ENCODE peak calls at places on chromosome 4, in six cellular contexts. I is mucosa of descending colon, C is hepatocyte, N is upper lobe of right lung, T is PC-3, A is breast epithelium. U is an unnamed sample. For H3K9me3, the result is how much of the 10 kb centered on the place peaks cover.

GRCh38 chr4:161990721-161991120 is 173.1 kb downstream of the FSTL5 start:
- DNase-seq in I (no peak), N (no peak), C (no peak), A (no peak), T (no peak), U (no peak)

GRCh38 chr4:142883433-142883832 is 37.3 kb upstream of the INPP4B start:
- DNase-seq in C (peak), N (no peak), A (no peak), T (peak), I (no peak), U (no peak)

GRCh38 chr4:173866289-173866688 is 336.3 kb upstream of the HAND2 start:
- DNase-seq in C (no peak), A (no peak), N (no peak), I (no peak), T (no peak), U (no peak)

GRCh38 chr4:75658881-75659280 is 14.3 kb downstream of the G3BP2 start:
- DNase-seq in C (peak), I (no peak), N (no peak), T (peak), A (no peak), U (no peak)

GRCh38 chr4:83851261-83852084 is 315.6 kb downstream of the GPAT3 start:
- DNase-seq in C (peak), I (no peak), N (no peak), A (no peak), T (peak), U (no peak)

GRCh38 chr4:5891563-5892320 is 1.1 kb downstream of the CRMP1 start:
- DNase-seq in N (no peak), A (no peak), C (no peak), T (no peak), I (no peak), U (no peak)

GRCh38 chr4:181264908-181265307 is 978.3 kb upstream of the TENM3 start:
- DNase-seq in N (no peak), T (no peak), I (no peak), A (no peak), C (no peak), U (no peak)

GRCh38 chr4:95850161-95850560 is 10.3 kb downstream of the PDHA2 start:
- DNase-seq in T (no peak), I (no peak), N (no peak), C (no peak), A (no peak), U (no peak)

GRCh38 chr4:81215219-81215892 is at the start of gene PRKG2:
- DNase-seq in I (peak), N (peak), T (no peak), C (peak), A (no peak), U (no peak)

GRCh38 chr4:58435871-58436270 is 1325.7 kb upstream of the IGFBP7 start:
- DNase-seq in C (no peak), I (no peak), A (no peak), N (no peak), T (no peak), U (no peak)

GRCh38 chr4:7240341-7240740 is 48.0 kb downstream of the SORCS2 start:
- DNase-seq in N (no peak), T (no peak), C (no peak), A (no peak), I (no peak), U (no peak)

GRCh38 chr4:4302001-4302400 is 11.9 kb downstream of the ZBTB49 start:
- DNase-seq in I (no peak), T (no peak), N (no peak), C (no peak), A (no peak), U (no peak)

GRCh38 chr4:79413486-79413885 is 5.5 kb upstream of the GK2 start:
- DNase-seq in N (no peak), A (no peak), T (no peak), I (no peak), C (no peak), U (no peak)

GRCh38 chr4:100190643-100191600 is 654 bp upstream of the DDIT4L start:
- DNase-seq in A (no peak), T (no peak), I (no peak), N (no peak), C (peak), U (no peak)

GRCh38 chr4:87128006-87128705 is 92.3 kb downstream of the KLHL8 start:
- DNase-seq in C (no peak), A (no peak), I (no peak), T (no peak), N (no peak), U (no peak)

GRCh38 chr4:26993541-26993940 is 132.9 kb downstream of the STIM2 start:
- DNase-seq in N (no peak), A (no peak), C (no peak), I (no peak), T (no peak), U (no peak)

GRCh38 chr4:76591992-76592391 is 157.0 kb downstream of the SHROOM3 start:
- DNase-seq in T (no peak), I (no peak), C (no peak), N (no peak), A (no peak), U (no peak)

GRCh38 chr4:36235306-36235705 is 9.0 kb downstream of the ARAP2 start:
- DNase-seq in I (no peak), A (no peak), N (no peak), T (peak), C (peak), U (no peak)

GRCh38 chr4:33302298-33302697 is 2582.1 kb downstream of the PCDH7 start:
- DNase-seq in T (peak), C (no peak), A (no peak), I (no peak), N (no peak), U (no peak)

GRCh38 chr4:125750827-125751466 is 436.2 kb downstream of the FAT4 start:
- DNase-seq in C (peak), T (peak), N (no peak), A (no peak), I (no peak), U (no peak)

GRCh38 chr4:48902266-48902665 is 4.3 kb downstream of the OCIAD2 start:
- DNase-seq in N (no peak), T (peak), I (no peak), A (no peak), C (no peak), U (no peak)

GRCh38 chr4:108350332-108350731 is 181.6 kb upstream of the LEF1 start:
- DNase-seq in T (no peak), I (no peak), N (no peak), C (no peak), A (no peak), U (no peak)

GRCh38 chr4:6452897-6453687 is 19.3 kb downstream of the PPP2R2C start:
- DNase-seq in A (no peak), I (no peak), T (no peak), N (no peak), C (no peak), U (no peak)

GRCh38 chr4:173752610-173753009 is 222.6 kb upstream of the HAND2 start:
- DNase-seq in I (no peak), A (no peak), T (peak), C (no peak), N (no peak), U (peak)

GRCh38 chr4:153512952-153513500 is 46.9 kb downstream of the TMEM131L start:
- DNase-seq in T (no peak), C (no peak), I (no peak), A (no peak), N (no peak), U (no peak)

GRCh38 chr4:158860856-158861255 is 92.0 kb downstream of the FNIP2 start:
- DNase-seq in T (no peak), C (no peak), N (no peak), I (no peak), A (no peak), U (peak)

GRCh38 chr4:123114915-123115756 is 192.7 kb upstream of the NUDT6 start:
- DNase-seq in C (no peak), A (no peak), I (no peak), N (no peak), T (no peak), U (no peak)

GRCh38 chr4:154727540-154727939 is 16.3 kb upstream of the LRAT start:
- DNase-seq in N (no peak), T (no peak), I (no peak), C (peak), A (no peak), U (no peak)

GRCh38 chr4:6804082-6804752 is 21.7 kb downstream of the KIAA0232 start:
- DNase-seq in I (peak), C (no peak), T (no peak), A (no peak), N (no peak), U (no peak)

GRCh38 chr4:86496094-86497060 is 97.7 kb upstream of the PTPN13 start:
- DNase-seq in N (no peak), I (no peak), T (peak), A (no peak), C (peak), U (peak)

GRCh38 chr4:166481739-166482138 is 608.7 kb downstream of the TLL1 start:
- DNase-seq in N (no peak), I (no peak), T (peak), A (no peak), C (no peak), U (no peak)

GRCh38 chr4:173074501-173074946 is 94.1 kb upstream of the GALNT7 start:
- DNase-seq in T (peak), C (peak), N (no peak), I (no peak), A (no peak), U (no peak)

GRCh38 chr4:148258526-148258925 is 183.7 kb downstream of the NR3C2 start:
- DNase-seq in A (no peak), T (no peak), N (no peak), C (no peak), I (no peak), U (no peak)

GRCh38 chr4:140130677-140131076 is 23.3 kb downstream of the MAML3 start:
- DNase-seq in N (no peak), C (no peak), I (no peak), T (peak), A (peak), U (no peak)

GRCh38 chr4:84688605-84689004 is 105.7 kb downstream of the CDS1 start:
- DNase-seq in C (no peak), I (no peak), A (no peak), T (no peak), N (no peak), U (no peak)

GRCh38 chr4:123484291-123484926 is 87.8 kb downstream of the SPRY1 start:
- DNase-seq in C (no peak), N (no peak), I (no peak), T (peak), A (no peak), U (no peak)

GRCh38 chr4:128825226-128825625 is 15.7 kb downstream of the JADE1 start:
- DNase-seq in A (no peak), I (no peak), C (peak), T (peak), N (no peak), U (no peak)

GRCh38 chr4:4606321-4606720 is 64.5 kb upstream of the STX18 start:
- DNase-seq in T (no peak), C (no peak), N (no peak), A (no peak), I (no peak), U (no peak)

GRCh38 chr4:150583287-150584197 is 1.6 kb downstream of the MAB21L2 start:
- DNase-seq in A (no peak), C (peak), N (no peak), I (peak), T (no peak), U (no peak)
- H3K4me3 ChIP-seq in A (peak), C (peak), N (peak), I (peak), T (no peak), U (no peak)

DNA sequence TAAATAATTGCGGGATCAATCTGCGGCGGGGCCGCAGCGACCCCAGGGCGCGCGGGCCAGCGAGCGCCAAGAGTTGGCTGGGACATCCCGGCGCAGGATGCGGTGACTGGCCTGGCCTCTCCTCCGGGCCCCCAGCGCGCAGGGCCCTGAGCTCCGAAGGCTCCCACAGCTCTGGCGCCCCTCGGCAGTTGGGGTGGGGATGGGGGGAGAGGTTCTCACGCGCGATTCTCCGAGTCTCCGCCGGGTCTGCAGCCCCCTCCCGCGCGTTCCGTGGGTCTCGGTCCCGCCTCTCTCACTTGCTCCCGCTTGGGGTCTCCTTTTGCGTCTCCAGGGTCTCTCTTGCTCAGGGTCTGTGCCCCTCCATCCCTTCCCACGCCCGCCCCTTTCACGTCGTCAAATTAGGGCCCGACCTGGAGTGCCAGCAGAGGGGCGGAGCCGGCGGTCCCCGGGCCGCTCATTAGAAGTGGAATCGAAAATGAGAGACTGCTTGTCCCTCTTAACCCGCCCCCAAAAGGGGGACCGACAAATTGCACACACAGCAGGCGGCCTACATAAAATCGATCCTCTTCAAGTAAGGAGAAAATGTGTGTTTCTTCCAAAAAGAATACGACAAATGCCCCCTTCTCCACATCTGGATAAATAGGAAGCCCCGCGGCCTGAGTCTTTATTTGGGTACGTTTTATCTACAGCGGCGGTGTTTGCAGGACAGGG is 859 bp upstream of the NKX1-1 start:
- DNase-seq in N (peak), C (no peak), T (no peak), A (no peak), I (no peak), U (no peak)
- H3K9me3 ChIP-seq in N (under half), C (under half), T (under half), A (under half), I (under half), U (under half)

GRCh38 chr4:47427936-47428335 is 35.6 kb downstream of the COMMD8 start:
- DNase-seq in C (no peak), I (no peak), A (no peak), N (no peak), T (no peak), U (no peak)
- H3K4me3 ChIP-seq in C (no peak), I (no peak), A (no peak), N (no peak), T (no peak), U (no peak)

GRCh38 chr4:99863-100262 is 24.4 kb upstream of the ZNF718 start:
- DNase-seq in N (no peak), C (no peak), T (no peak), I (no peak), A (no peak), U (no peak)

DNA sequence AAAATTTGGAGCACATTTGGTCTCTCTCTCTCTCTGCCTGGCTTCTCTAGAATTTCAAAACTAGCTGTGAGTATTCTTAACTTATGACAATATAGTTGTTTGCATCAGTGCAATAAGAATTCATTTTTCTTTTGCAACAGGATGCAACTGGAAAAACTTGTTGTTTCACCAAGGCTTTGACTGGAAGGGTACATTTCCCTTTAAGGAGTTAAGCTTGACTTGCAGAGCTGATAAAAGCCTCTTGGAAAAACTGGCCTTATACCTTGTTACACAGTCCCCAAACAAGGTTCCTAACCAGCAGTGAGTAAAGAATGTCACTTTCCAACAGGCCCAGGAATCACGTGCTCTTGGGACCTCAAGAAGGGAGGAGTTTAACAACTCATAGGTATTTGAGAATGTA is 25.9 kb upstream of the ZNF718 start:
- DNase-seq in C (no peak), T (no peak), N (no peak), I (no peak), A (no peak), U (no peak)
- H3K9me3 ChIP-seq in C (under half), T (under half), N (half or more), I (half or more), A (half or more), U (under half)

DNA sequence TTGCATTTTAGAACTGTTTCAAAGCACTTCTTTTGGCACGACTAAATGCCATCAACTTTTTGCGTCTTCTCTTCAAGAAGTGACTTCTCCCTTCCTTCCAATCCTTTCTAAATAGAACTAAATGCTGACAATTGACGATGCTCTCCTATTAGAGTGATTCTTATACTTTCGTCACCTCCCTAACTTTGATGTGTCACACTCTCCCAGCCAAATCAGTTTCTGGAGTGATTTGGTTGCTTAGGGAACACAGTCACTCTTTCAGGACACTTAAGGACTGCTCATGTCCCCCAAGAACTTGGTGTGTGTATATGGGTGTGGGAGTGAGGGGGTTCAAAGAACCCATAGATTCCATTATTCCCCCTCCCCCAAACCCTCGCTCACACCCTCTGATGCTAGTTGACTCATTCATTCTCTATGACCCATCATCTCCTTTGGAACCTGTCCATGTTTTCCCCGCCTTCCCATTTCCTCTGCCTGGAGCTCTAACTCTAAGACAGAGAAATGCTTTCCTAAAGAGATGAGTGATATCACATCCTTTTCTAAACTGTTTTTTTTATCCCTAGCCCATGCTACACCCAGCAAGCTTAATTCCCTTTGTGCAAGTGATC is 26.8 kb upstream of the AREG start:
- DNase-seq in T (peak), I (no peak), C (no peak), N (no peak), A (no peak), U (no peak)
- H3K4me3 ChIP-seq in T (no peak), I (no peak), C (no peak), N (no peak), A (no peak), U (no peak)

GRCh38 chr4:67542076-67542475 is 3.2 kb downstream of the CENPC start:
- DNase-seq in N (no peak), C (no peak), I (no peak), A (no peak), T (peak), U (no peak)

GRCh38 chr4:67545199-67545995 is at the start of gene CENPC:
- DNase-seq in I (peak), T (peak), A (peak), N (peak), C (peak), U (peak)

GRCh38 chr4:67549123-67549522 is 3.8 kb upstream of the CENPC start:
- DNase-seq in N (no peak), A (no peak), T (peak), C (no peak), I (no peak), U (peak)

GRCh38 chr4:67546971-67547370 is 1.7 kb upstream of the CENPC start:
- DNase-seq in C (peak), N (no peak), T (no peak), I (no peak), A (no peak), U (no peak)

DNA sequence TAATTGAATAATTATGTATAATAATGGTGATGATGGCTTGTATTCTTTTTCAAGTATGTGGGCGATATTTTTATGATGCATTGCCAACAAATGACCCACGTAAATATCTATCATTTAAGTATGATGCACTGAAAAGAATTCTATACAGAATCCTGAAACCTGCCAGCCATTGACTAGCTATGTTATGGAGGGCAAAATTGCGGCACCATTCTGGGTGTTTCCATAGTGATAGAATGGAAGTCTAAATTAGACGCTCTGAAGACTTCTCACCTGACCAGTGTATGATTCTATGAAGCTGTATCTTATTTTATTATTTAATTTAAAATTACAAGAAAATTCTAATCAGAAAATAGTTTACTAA is 673 bp upstream of the CENPC start:
- DNase-seq in I (no peak), N (no peak), C (no peak), A (no peak), T (no peak), U (no peak)
- H3K9me3 ChIP-seq in I (under half), N (under half), C (under half), A (under half), T (under half), U (under half)

DNA sequence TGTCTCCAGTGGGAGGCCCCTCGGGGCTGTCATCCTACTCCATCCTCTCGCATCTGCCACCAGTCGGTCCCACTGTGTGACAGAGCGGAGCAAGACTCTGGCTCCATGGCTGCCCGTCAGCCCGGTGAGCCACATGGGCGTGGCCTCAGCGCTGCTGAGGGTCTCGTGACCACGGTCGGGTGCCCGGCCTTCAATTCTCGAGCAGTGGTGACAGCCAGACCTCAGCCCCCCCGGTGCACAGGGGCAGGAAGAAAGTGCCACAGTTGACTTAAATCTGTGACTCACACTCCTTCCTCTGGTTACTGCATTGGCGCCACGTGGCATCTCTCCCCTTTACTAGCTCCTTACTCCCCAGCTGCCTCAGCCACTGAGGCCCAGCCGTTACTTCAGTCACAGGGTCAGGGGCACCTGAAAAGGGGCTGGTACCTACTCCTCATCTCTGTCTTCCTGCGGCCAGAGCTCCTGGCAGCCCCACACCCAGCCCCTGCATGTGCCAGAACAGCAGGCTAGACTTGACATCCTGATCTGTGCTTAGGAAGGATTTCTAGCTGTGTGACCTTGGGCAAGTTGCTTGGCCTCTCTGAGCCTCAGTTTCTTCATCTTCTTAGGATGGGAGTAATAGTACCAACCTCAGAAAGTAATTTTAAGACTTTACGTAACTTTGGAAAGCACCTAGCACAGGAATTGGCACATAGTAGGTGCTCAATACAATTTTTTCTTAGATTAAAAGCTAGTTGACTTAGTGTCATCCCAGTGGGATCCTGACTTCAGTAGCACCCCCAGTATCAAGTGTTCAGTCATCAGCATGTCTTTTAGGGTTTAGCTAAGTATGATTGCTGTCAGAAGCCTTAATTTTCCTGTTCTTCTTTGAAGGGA is 66.1 kb downstream of the TNIP2 start:
- DNase-seq in T (no peak), C (no peak), N (no peak), I (no peak), A (no peak), U (no peak)
- H3K4me3 ChIP-seq in T (no peak), C (no peak), N (no peak), I (no peak), A (no peak), U (no peak)

GRCh38 chr4:102735578-102735977 is 25.2 kb downstream of the MANBA start:
- DNase-seq in T (peak), I (no peak), A (no peak), C (no peak), N (no peak), U (no peak)
- H3K9me3 ChIP-seq in T (under half), I (under half), A (under half), C (under half), N (under half), U (under half)